ENCODE peak calls at places on chromosome 10, in four cellular contexts. C, G, E and X are unnamed samples. For H3K27me3, the result is how much of the 10 kb centered on the place peaks cover.

GRCh38 chr10:101272229-101272868 is 43.1 kb upstream of the LBX1 start:
- DNase-seq in C (peak), G (peak), E (peak), X (peak)

GRCh38 chr10:49760789-49761188 is 1.3 kb downstream of the OGDHL start:
- DNase-seq in C (no peak), G (no peak), E (no peak), X (no peak)

GRCh38 chr10:99450624-99451498 is 20.4 kb upstream of the GOT1 start:
- DNase-seq in C (no peak), G (no peak), E (no peak), X (no peak)

GRCh38 chr10:23158370-23158769 is 33.7 kb upstream of the PTF1A start:
- DNase-seq in C (peak), G (peak), E (peak), X (no peak)

GRCh38 chr10:127068485-127068884 is 127.9 kb downstream of the INSYN2A start:
- DNase-seq in C (no peak), G (no peak), E (no peak), X (no peak)

GRCh38 chr10:9296206-9296605 is 1241.7 kb downstream of the GATA3 start:
- DNase-seq in C (no peak), G (peak), E (no peak), X (no peak)

GRCh38 chr10:3500408-3500856 is 284.6 kb downstream of the KLF6 start:
- DNase-seq in C (peak), G (peak), E (no peak), X (no peak)

GRCh38 chr10:122245136-122245535 is 26.0 kb upstream of the BTBD16 start:
- DNase-seq in C (no peak), G (no peak), E (no peak), X (no peak)

GRCh38 chr10:113692271-113692670 is 12.6 kb downstream of the CASP7 start:
- DNase-seq in C (no peak), G (no peak), E (no peak), X (no peak)

GRCh38 chr10:36534471-36535002 is 590.9 kb upstream of the ANKRD30A start:
- DNase-seq in C (peak), G (peak), E (peak), X (peak)

GRCh38 chr10:95864906-95865813 is 42.6 kb upstream of the CC2D2B start:
- DNase-seq in C (peak), G (peak), E (peak), X (no peak)

GRCh38 chr10:102394801-102395676 is 466 bp upstream of the NFKB2 start:
- DNase-seq in C (peak), G (peak), E (peak), X (peak)

GRCh38 chr10:24642921-24643678 is 80.6 kb downstream of the ARHGAP21 start:
- DNase-seq in C (peak), G (peak), E (peak), X (no peak)

GRCh38 chr10:97843296-97843671 is 6.4 kb upstream of the GOLGA7B start:
- DNase-seq in C (no peak), G (no peak), E (no peak), X (no peak)

GRCh38 chr10:102280397-102281015 is 35.2 kb downstream of the GBF1 start:
- DNase-seq in C (peak), G (peak), E (no peak), X (no peak)

GRCh38 chr10:132439025-132439388 is 42.0 kb downstream of the PWWP2B start:
- DNase-seq in C (no peak), G (no peak), E (no peak), X (no peak)

GRCh38 chr10:10911471-10911921 is 106.2 kb upstream of the CELF2 start:
- DNase-seq in C (peak), G (peak), E (no peak), X (no peak)

GRCh38 chr10:127882801-127883459 is 9.8 kb downstream of the CLRN3 start:
- DNase-seq in C (no peak), G (no peak), E (no peak), X (no peak)

GRCh38 chr10:81873932-81874816 is 820 bp upstream of the NRG3 start:
- DNase-seq in C (peak), G (peak), E (no peak), X (no peak)

GRCh38 chr10:47214520-47214919 is 85.5 kb upstream of the GDF10 start:
- DNase-seq in C (peak), G (no peak), E (no peak), X (no peak)

GRCh38 chr10:67666416-67667043 is 29.5 kb downstream of the CTNNA3 start:
- DNase-seq in C (peak), G (peak), E (no peak), X (no peak)

GRCh38 chr10:73182568-73182967 is 14.6 kb downstream of the FAM149B1 start:
- DNase-seq in C (peak), G (peak), E (no peak), X (no peak)

GRCh38 chr10:31977440-31978157 is 49.0 kb upstream of the ARHGAP12 start:
- DNase-seq in C (peak), G (peak), E (peak), X (no peak)

GRCh38 chr10:118343115-118343514 is 991 bp upstream of the FAM204A start:
- DNase-seq in C (peak), G (peak), E (no peak), X (no peak)

GRCh38 chr10:46092523-46093195 is 46.6 kb upstream of the MSMB start:
- DNase-seq in C (no peak), G (no peak), E (peak), X (no peak)

GRCh38 chr10:122999347-122999746 is 9.2 kb downstream of the IKZF5 start:
- DNase-seq in C (no peak), G (no peak), E (no peak), X (no peak)

GRCh38 chr10:62424026-62424425 is 49.9 kb downstream of the ZNF365 start:
- DNase-seq in C (no peak), G (no peak), E (no peak), X (no peak)

GRCh38 chr10:52778511-52779392 is 6.2 kb upstream of the MBL2 start:
- DNase-seq in C (peak), G (peak), E (no peak), X (no peak)

GRCh38 chr10:97788552-97789442 is 17.0 kb upstream of the SFRP5 start:
- DNase-seq in C (peak), G (peak), E (peak), X (no peak)

GRCh38 chr10:86385806-86386205 is 19.2 kb upstream of the GRID1 start:
- DNase-seq in C (no peak), G (no peak), E (no peak), X (no peak)

GRCh38 chr10:63137306-63137705 is 4.2 kb downstream of the NRBF2 start:
- DNase-seq in C (peak), G (peak), E (peak), X (no peak)

GRCh38 chr10:82282782-82283456 is 407.9 kb downstream of the NRG3 start:
- DNase-seq in C (no peak), G (no peak), E (no peak), X (no peak)

GRCh38 chr10:50554995-50555568 is 68.7 kb downstream of the SGMS1 start:
- DNase-seq in C (peak), G (peak), E (no peak), X (no peak)

GRCh38 chr10:58645762-58646161 is 133.1 kb downstream of the BICC1 start:
- DNase-seq in C (peak), G (no peak), E (no peak), X (no peak)

GRCh38 chr10:118980870-118981269 is 48.6 kb upstream of the NANOS1 start:
- DNase-seq in C (no peak), G (no peak), E (no peak), X (no peak)

GRCh38 chr10:30068482-30069223 is 9.3 kb upstream of the JCAD start:
- DNase-seq in C (peak), G (peak), E (no peak), X (no peak)

GRCh38 chr10:132313865-132314264 is 6.1 kb upstream of the STK32C start:
- DNase-seq in C (no peak), G (no peak), E (no peak), X (no peak)

GRCh38 chr10:49387029-49387428 is 8.9 kb downstream of the DRGX start:
- DNase-seq in C (peak), G (peak), E (no peak), X (no peak)

DNA sequence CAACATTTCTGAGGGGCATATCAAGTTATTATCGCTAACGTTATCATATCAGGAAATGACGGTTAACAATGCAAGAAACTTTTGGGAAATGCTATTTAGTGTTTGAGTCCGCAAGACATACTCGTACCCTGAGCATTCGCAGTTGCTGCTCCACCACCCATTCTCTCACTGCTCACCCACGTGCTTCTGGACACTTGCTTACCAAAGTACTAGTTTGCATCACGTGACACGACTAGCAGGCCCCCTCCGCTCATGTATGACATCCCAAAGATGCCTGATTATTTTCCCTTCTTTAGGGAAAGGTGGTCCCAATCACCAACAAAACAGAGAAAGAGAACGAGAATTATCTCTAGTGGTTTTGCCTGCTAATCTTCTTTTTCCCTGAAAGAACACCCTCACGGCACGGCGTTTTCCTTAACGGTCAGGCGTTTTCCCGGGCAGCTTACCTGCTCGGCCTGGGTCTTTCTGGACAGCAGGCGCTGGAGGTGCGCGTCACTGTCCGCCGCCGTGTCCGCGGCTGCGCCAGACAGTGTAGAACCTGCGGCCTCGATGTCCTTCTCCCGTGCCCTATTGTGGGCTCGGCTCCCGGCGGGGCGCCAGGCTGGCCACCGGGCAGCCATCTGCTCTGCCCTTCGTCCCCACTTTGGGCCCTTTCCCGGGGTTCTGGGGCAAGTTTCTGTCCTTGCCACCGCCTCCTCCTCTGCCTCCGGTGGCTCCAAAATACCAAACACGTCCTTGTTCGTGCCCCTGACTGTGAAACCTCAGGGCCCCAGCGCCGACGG is at the start of gene SUPV3L1:
- DNase-seq in C (peak), G (peak), E (peak), X (peak)
- TF ChIP-seq CTCF in C (no peak), G (no peak), E (no peak), X (no peak)

GRCh38 chr10:14185501-14186045 is 145.2 kb downstream of the FRMD4A start:
- DNase-seq in C (peak), G (peak), E (no peak), X (peak)
- H3K27me3 ChIP-seq in C (under half), G (under half), E (under half), X (under half)

GRCh38 chr10:6786579-6787031 is 206.5 kb upstream of the PRKCQ start:
- DNase-seq in C (peak), G (peak), E (no peak), X (no peak)
- H3K4me3 ChIP-seq in C (no peak), G (peak), E (no peak), X (no peak)

GRCh38 chr10:44935201-44935960 is 24.2 kb upstream of the RASSF4 start:
- DNase-seq in C (peak), G (peak), E (no peak), X (no peak)
- TF ChIP-seq CTCF in C (no peak), G (no peak), E (no peak), X (no peak)

GRCh38 chr10:5888352-5888751 is 1.3 kb downstream of the ANKRD16 start:
- DNase-seq in C (peak), G (peak), E (peak), X (no peak)

GRCh38 chr10:5887641-5888040 is 2.1 kb downstream of the ANKRD16 start:
- DNase-seq in C (no peak), G (no peak), E (no peak), X (no peak)

GRCh38 chr10:5887029-5887428 is 2.7 kb downstream of the ANKRD16 start:
- DNase-seq in C (no peak), G (no peak), E (no peak), X (no peak)

GRCh38 chr10:5882961-5883360 is 6.7 kb downstream of the ANKRD16 start:
- DNase-seq in C (no peak), G (no peak), E (no peak), X (no peak)
- H3K27me3 ChIP-seq in C (under half), G (under half), E (under half), X (under half)